ENCODE peak calls at places on chromosomes 7 and 10, in eight cellular contexts. One of them, this sample, is unnamed.

GRCh38 chr10:10785627-10786333 is 231.9 kb upstream of the CELF2 start:
- DNase-seq in Peyer's patch: no peak
- DNase-seq in heart right ventricle: no peak
- DNase-seq in cardiac muscle cell: peak; percentile 83
- DNase-seq in adrenal gland: no peak
- DNase-seq in IMR-90: peak; percentile 67
- DNase-seq in tibial artery: no peak
- DNase-seq in CD8-positive, alpha-beta T cell: no peak
- DNase-seq in this sample: no peak

GRCh38 chr7:140019172-140019571 is 43.6 kb downstream of the PARP12 start:
- DNase-seq in Peyer's patch: no peak
- DNase-seq in heart right ventricle: no peak
- DNase-seq in cardiac muscle cell: no peak
- DNase-seq in adrenal gland: no peak
- DNase-seq in IMR-90: no peak
- DNase-seq in tibial artery: no peak
- DNase-seq in CD8-positive, alpha-beta T cell: no peak
- DNase-seq in this sample: no peak

GRCh38 chr10:30387646-30388243 is 38.7 kb upstream of the MTPAP start:
- DNase-seq in Peyer's patch: no peak
- DNase-seq in heart right ventricle: no peak
- DNase-seq in cardiac muscle cell: peak; percentile 25
- DNase-seq in adrenal gland: no peak
- DNase-seq in IMR-90: no peak
- DNase-seq in tibial artery: no peak
- DNase-seq in CD8-positive, alpha-beta T cell: no peak
- DNase-seq in this sample: no peak

GRCh38 chr10:79380918-79381775 is 33.9 kb downstream of the PPIF start:
- DNase-seq in Peyer's patch: no peak
- DNase-seq in heart right ventricle: no peak
- DNase-seq in cardiac muscle cell: no peak
- DNase-seq in adrenal gland: no peak
- DNase-seq in IMR-90: no peak
- DNase-seq in tibial artery: peak; percentile 63
- DNase-seq in CD8-positive, alpha-beta T cell: peak; percentile 5
- DNase-seq in this sample: no peak

GRCh38 chr7:73648593-73649332 is 18.9 kb upstream of the VPS37D start:
- DNase-seq in Peyer's patch: no peak
- DNase-seq in heart right ventricle: no peak
- DNase-seq in cardiac muscle cell: no peak
- DNase-seq in adrenal gland: no peak
- DNase-seq in IMR-90: no peak
- DNase-seq in tibial artery: no peak
- DNase-seq in CD8-positive, alpha-beta T cell: no peak
- DNase-seq in this sample: no peak

GRCh38 chr7:22429386-22429785 is 70.6 kb downstream of the STEAP1B start:
- DNase-seq in Peyer's patch: no peak
- DNase-seq in heart right ventricle: no peak
- DNase-seq in cardiac muscle cell: no peak
- DNase-seq in adrenal gland: no peak
- DNase-seq in IMR-90: peak; percentile 50
- DNase-seq in tibial artery: no peak
- DNase-seq in CD8-positive, alpha-beta T cell: no peak
- DNase-seq in this sample: no peak

GRCh38 chr10:63633677-63634487 is 112.7 kb downstream of the REEP3 start:
- DNase-seq in Peyer's patch: no peak
- DNase-seq in heart right ventricle: no peak
- DNase-seq in cardiac muscle cell: peak; percentile 64
- DNase-seq in adrenal gland: peak; percentile 44
- DNase-seq in IMR-90: peak; percentile 52
- DNase-seq in tibial artery: no peak
- DNase-seq in CD8-positive, alpha-beta T cell: no peak
- DNase-seq in this sample: peak; percentile 41

GRCh38 chr10:27643296-27643695 is 102.3 kb downstream of the MKX start:
- DNase-seq in Peyer's patch: no peak
- DNase-seq in heart right ventricle: no peak
- DNase-seq in cardiac muscle cell: no peak
- DNase-seq in adrenal gland: no peak
- DNase-seq in IMR-90: no peak
- DNase-seq in tibial artery: no peak
- DNase-seq in CD8-positive, alpha-beta T cell: no peak
- DNase-seq in this sample: no peak

GRCh38 chr7:47474937-47475879 is 106.7 kb downstream of the TNS3 start:
- DNase-seq in Peyer's patch: peak; percentile 92
- DNase-seq in heart right ventricle: peak; percentile 88
- DNase-seq in cardiac muscle cell: peak; percentile 95
- DNase-seq in adrenal gland: peak; percentile 99
- DNase-seq in IMR-90: peak; percentile 96
- DNase-seq in tibial artery: peak; percentile 95
- DNase-seq in CD8-positive, alpha-beta T cell: no peak
- DNase-seq in this sample: peak; percentile 93

GRCh38 chr10:1174022-1174421 is 117.8 kb downstream of the WDR37 start:
- DNase-seq in Peyer's patch: peak; percentile 21
- DNase-seq in heart right ventricle: no peak
- DNase-seq in cardiac muscle cell: no peak
- DNase-seq in adrenal gland: no peak
- DNase-seq in IMR-90: no peak
- DNase-seq in tibial artery: peak; percentile 11
- DNase-seq in CD8-positive, alpha-beta T cell: no peak
- DNase-seq in this sample: peak; percentile 8

GRCh38 chr7:29806131-29806792 is at the start of gene WIPF3:
- DNase-seq in Peyer's patch: peak; percentile 66
- DNase-seq in heart right ventricle: peak; percentile 14
- DNase-seq in cardiac muscle cell: peak; percentile 16
- DNase-seq in adrenal gland: peak; percentile 54
- DNase-seq in IMR-90: no peak
- DNase-seq in tibial artery: peak; percentile 71
- DNase-seq in CD8-positive, alpha-beta T cell: no peak
- DNase-seq in this sample: no peak

GRCh38 chr7:140649566-140650205 is 9.1 kb upstream of the DENND2A start:
- DNase-seq in Peyer's patch: no peak
- DNase-seq in heart right ventricle: no peak
- DNase-seq in cardiac muscle cell: no peak
- DNase-seq in adrenal gland: no peak
- DNase-seq in IMR-90: peak; percentile 66
- DNase-seq in tibial artery: peak; percentile 35
- DNase-seq in CD8-positive, alpha-beta T cell: no peak
- DNase-seq in this sample: no peak

GRCh38 chr7:98250789-98251188 is 1.2 kb downstream of the TECPR1 start:
- DNase-seq in Peyer's patch: no peak
- DNase-seq in heart right ventricle: no peak
- DNase-seq in cardiac muscle cell: no peak
- DNase-seq in adrenal gland: no peak
- DNase-seq in IMR-90: no peak
- DNase-seq in tibial artery: no peak
- DNase-seq in CD8-positive, alpha-beta T cell: peak; percentile 53
- DNase-seq in this sample: no peak

GRCh38 chr10:102759497-102760210 is 15.9 kb downstream of the WBP1L start:
- DNase-seq in Peyer's patch: no peak
- DNase-seq in heart right ventricle: no peak
- DNase-seq in cardiac muscle cell: no peak
- DNase-seq in adrenal gland: no peak
- DNase-seq in IMR-90: no peak
- DNase-seq in tibial artery: no peak
- DNase-seq in CD8-positive, alpha-beta T cell: no peak
- DNase-seq in this sample: no peak

GRCh38 chr7:30836991-30837390 is 65.8 kb downstream of the MINDY4 start:
- DNase-seq in Peyer's patch: no peak
- DNase-seq in heart right ventricle: no peak
- DNase-seq in cardiac muscle cell: no peak
- DNase-seq in adrenal gland: no peak
- DNase-seq in IMR-90: no peak
- DNase-seq in tibial artery: no peak
- DNase-seq in CD8-positive, alpha-beta T cell: no peak
- DNase-seq in this sample: no peak

GRCh38 chr10:86062151-86062550 is 304.4 kb downstream of the GRID1 start:
- DNase-seq in Peyer's patch: no peak
- DNase-seq in heart right ventricle: no peak
- DNase-seq in cardiac muscle cell: no peak
- DNase-seq in adrenal gland: no peak
- DNase-seq in IMR-90: no peak
- DNase-seq in tibial artery: no peak
- DNase-seq in CD8-positive, alpha-beta T cell: no peak
- DNase-seq in this sample: no peak

GRCh38 chr10:100509241-100509640 is 10.4 kb downstream of the SEC31B start:
- DNase-seq in Peyer's patch: no peak
- DNase-seq in heart right ventricle: no peak
- DNase-seq in cardiac muscle cell: peak; percentile 32
- DNase-seq in adrenal gland: no peak
- DNase-seq in IMR-90: no peak
- DNase-seq in tibial artery: no peak
- DNase-seq in CD8-positive, alpha-beta T cell: peak; percentile 48
- DNase-seq in this sample: no peak

DNA sequence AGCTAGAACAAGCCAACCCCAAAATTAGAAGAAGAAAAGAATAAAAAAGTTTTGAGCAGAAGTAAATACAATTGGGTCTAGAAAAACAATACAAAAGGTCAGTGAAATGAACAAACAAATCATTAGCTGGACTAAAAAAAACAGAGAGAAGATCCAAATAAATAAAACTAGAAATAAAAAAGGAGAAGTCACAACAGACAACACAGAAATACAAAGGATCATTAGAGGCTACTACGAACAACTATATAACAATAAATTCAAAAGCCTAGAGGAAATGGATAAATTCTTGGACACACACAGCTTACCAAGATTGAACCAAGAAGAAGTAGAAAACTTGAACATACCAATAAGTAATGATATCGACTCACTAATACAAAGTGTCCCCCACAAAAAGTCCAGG is 13.4 kb upstream of the ADRA2A start:
- DNase-seq in Peyer's patch: no peak
- DNase-seq in heart right ventricle: no peak
- DNase-seq in cardiac muscle cell: no peak
- DNase-seq in adrenal gland: no peak
- DNase-seq in IMR-90: no peak
- DNase-seq in tibial artery: no peak
- DNase-seq in CD8-positive, alpha-beta T cell: no peak
- DNase-seq in this sample: no peak
- H3K4me3 ChIP-seq in Peyer's patch: no peak overlapping the region
- H3K4me3 ChIP-seq in heart right ventricle: no peak overlapping the region
- H3K4me3 ChIP-seq in cardiac muscle cell: no peak overlapping the region
- H3K4me3 ChIP-seq in adrenal gland: no peak overlapping the region
- H3K4me3 ChIP-seq in IMR-90: no peak overlapping the region
- H3K4me3 ChIP-seq in tibial artery: no peak overlapping the region
- H3K4me3 ChIP-seq in CD8-positive, alpha-beta T cell: no peak overlapping the region
- H3K4me3 ChIP-seq in this sample: no peak overlapping the region

GRCh38 chr10:132427939-132428367 is 31.0 kb downstream of the PWWP2B start:
- DNase-seq in Peyer's patch: no peak
- DNase-seq in heart right ventricle: no peak
- DNase-seq in cardiac muscle cell: no peak
- DNase-seq in adrenal gland: no peak
- DNase-seq in IMR-90: no peak
- DNase-seq in tibial artery: no peak
- DNase-seq in CD8-positive, alpha-beta T cell: no peak
- DNase-seq in this sample: no peak
- H3K4me1 ChIP-seq in Peyer's patch: no peaks in the 10 kb centered on the region
- H3K4me1 ChIP-seq in heart right ventricle: no peaks in the 10 kb centered on the region
- H3K4me1 ChIP-seq in cardiac muscle cell: peaks cover under 1% of the 10 kb centered on the region
- H3K4me1 ChIP-seq in adrenal gland: peaks cover 5% of the 10 kb centered on the region
- H3K4me1 ChIP-seq in IMR-90: no peaks in the 10 kb centered on the region
- H3K4me1 ChIP-seq in tibial artery: peaks cover 14% of the 10 kb centered on the region
- H3K4me1 ChIP-seq in CD8-positive, alpha-beta T cell: peaks cover 7% of the 10 kb centered on the region
- H3K4me1 ChIP-seq in this sample: peaks cover 12% of the 10 kb centered on the region

DNA sequence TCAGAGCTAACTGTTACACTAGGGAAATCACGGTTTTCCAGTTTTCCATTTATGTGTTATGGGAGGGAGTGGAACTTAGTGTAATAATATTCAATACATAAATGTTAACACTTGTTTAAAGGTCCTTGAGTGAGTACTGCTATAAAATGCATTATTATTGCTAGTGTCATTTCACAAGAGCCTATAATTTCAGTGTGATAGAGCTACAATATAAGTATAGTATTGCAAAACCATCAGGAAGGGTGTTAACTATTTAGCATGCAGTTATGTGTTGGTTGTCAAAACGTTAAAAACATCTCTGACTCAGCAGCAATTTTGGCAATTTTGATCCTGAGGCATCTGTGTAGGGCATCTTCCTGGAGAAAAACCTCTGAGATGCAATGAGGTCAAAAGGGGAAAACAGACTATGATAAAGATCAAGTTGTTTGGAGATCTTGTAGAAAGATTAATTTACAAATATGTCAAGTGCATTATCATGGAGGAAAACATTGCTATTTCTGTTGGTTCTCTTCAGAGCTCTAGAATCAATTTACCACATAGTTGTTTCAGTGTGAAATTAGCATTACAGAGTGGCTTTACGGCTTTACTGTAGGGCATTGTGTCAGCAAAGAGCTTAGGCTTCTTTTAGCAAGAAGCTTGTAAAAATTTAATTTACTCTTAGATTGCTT is 5.3 kb downstream of the CFTR start:
- DNase-seq in Peyer's patch: no peak
- DNase-seq in heart right ventricle: no peak
- DNase-seq in cardiac muscle cell: no peak
- DNase-seq in adrenal gland: no peak
- DNase-seq in IMR-90: no peak
- DNase-seq in tibial artery: no peak
- DNase-seq in CD8-positive, alpha-beta T cell: no peak
- DNase-seq in this sample: no peak
- H3K4me3 ChIP-seq in Peyer's patch: no peak overlapping the region
- H3K4me3 ChIP-seq in heart right ventricle: no peak overlapping the region
- H3K4me3 ChIP-seq in cardiac muscle cell: no peak overlapping the region
- H3K4me3 ChIP-seq in adrenal gland: no peak overlapping the region
- H3K4me3 ChIP-seq in IMR-90: no peak overlapping the region
- H3K4me3 ChIP-seq in tibial artery: no peak overlapping the region
- H3K4me3 ChIP-seq in CD8-positive, alpha-beta T cell: no peak overlapping the region
- H3K4me3 ChIP-seq in this sample: no peak overlapping the region

GRCh38 chr10:5547934-5548660 is 23.3 kb downstream of the CALML3 start:
- DNase-seq in Peyer's patch: peak; percentile 66
- DNase-seq in heart right ventricle: no peak
- DNase-seq in cardiac muscle cell: peak; percentile 23
- DNase-seq in adrenal gland: no peak
- DNase-seq in IMR-90: no peak
- DNase-seq in tibial artery: peak; percentile 70
- DNase-seq in CD8-positive, alpha-beta T cell: no peak
- DNase-seq in this sample: peak; percentile 67

GRCh38 chr10:5550621-5551530 is 26.1 kb downstream of the CALML3 start:
- DNase-seq in Peyer's patch: peak; percentile 53
- DNase-seq in heart right ventricle: no peak
- DNase-seq in cardiac muscle cell: peak; percentile 16
- DNase-seq in adrenal gland: no peak
- DNase-seq in IMR-90: peak; percentile 53
- DNase-seq in tibial artery: peak; percentile 65
- DNase-seq in CD8-positive, alpha-beta T cell: no peak
- DNase-seq in this sample: peak; percentile 52

GRCh38 chr10:5551531-5552375 is 27.0 kb downstream of the CALML3 start:
- DNase-seq in Peyer's patch: peak; percentile 74
- DNase-seq in heart right ventricle: no peak
- DNase-seq in cardiac muscle cell: no peak
- DNase-seq in adrenal gland: no peak
- DNase-seq in IMR-90: peak; percentile 47
- DNase-seq in tibial artery: peak; percentile 60
- DNase-seq in CD8-positive, alpha-beta T cell: peak; percentile 22
- DNase-seq in this sample: peak; percentile 77

GRCh38 chr10:5549462-5550249 is 24.9 kb downstream of the CALML3 start:
- DNase-seq in Peyer's patch: peak; percentile 44
- DNase-seq in heart right ventricle: no peak
- DNase-seq in cardiac muscle cell: no peak
- DNase-seq in adrenal gland: no peak
- DNase-seq in IMR-90: no peak
- DNase-seq in tibial artery: peak; percentile 23
- DNase-seq in CD8-positive, alpha-beta T cell: no peak
- DNase-seq in this sample: no peak

DNA sequence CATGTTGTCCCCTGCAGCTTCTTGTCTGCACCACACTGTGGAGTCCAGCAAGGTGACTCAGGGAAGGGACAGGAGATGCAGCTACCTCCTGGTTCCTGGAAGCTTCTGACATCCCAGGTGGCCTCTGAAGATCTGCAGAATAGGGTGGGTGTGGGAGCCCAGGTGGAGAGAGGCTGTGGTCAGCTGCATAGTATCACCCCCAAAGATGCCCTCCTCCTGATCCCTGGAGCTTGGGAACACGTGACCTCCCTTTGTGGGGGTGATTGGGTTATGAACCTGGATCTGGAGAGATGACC is 25.4 kb downstream of the CALML3 start:
- DNase-seq in Peyer's patch: no peak
- DNase-seq in heart right ventricle: no peak
- DNase-seq in cardiac muscle cell: no peak
- DNase-seq in adrenal gland: no peak
- DNase-seq in IMR-90: no peak
- DNase-seq in tibial artery: peak; percentile 60
- DNase-seq in CD8-positive, alpha-beta T cell: no peak
- DNase-seq in this sample: no peak
- H3K4me1 ChIP-seq in Peyer's patch: peaks cover 13% of the 10 kb centered on the region
- H3K4me1 ChIP-seq in heart right ventricle: peaks cover 29% of the 10 kb centered on the region
- H3K4me1 ChIP-seq in cardiac muscle cell: peaks cover 16% of the 10 kb centered on the region
- H3K4me1 ChIP-seq in adrenal gland: no peaks in the 10 kb centered on the region
- H3K4me1 ChIP-seq in IMR-90: peaks cover 49% of the 10 kb centered on the region
- H3K4me1 ChIP-seq in tibial artery: peaks cover 98% of the 10 kb centered on the region
- H3K4me1 ChIP-seq in CD8-positive, alpha-beta T cell: peaks cover 43% of the 10 kb centered on the region
- H3K4me1 ChIP-seq in this sample: peaks cover 67% of the 10 kb centered on the region